ENCODE peak calls at places on chromosome 9, in ten cellular contexts. I is AG09309, B is fibroblast of the aortic adventitia, Q is bronchial epithelial cell, P is upper lobe of right lung, N is hepatocyte, S is dorsolateral prefrontal cortex, L is right lobe of liver, T is colonic mucosa, F is choroid plexus epithelial cell. R is an unnamed sample.

GRCh38 chr9:34037626-34038025 is 11.1 kb downstream of the UBAP2 start:
- DNase-seq in T (no peak), S (no peak), I (no peak), Q (no peak), N (no peak), F (no peak), P (no peak), L (no peak), B (no peak), R (no peak)

GRCh38 chr9:78808087-78808486 is 511.2 kb downstream of the PSAT1 start:
- DNase-seq in I (no peak), B (no peak), Q (no peak), P (no peak), S (no peak), T (no peak), N (no peak), L (no peak), F (no peak), R (no peak)

GRCh38 chr9:101514056-101514455 is 19.6 kb upstream of the RNF20 start:
- DNase-seq in P (no peak), N (no peak), I (no peak), Q (peak; percentile 57), B (peak; percentile 72), L (no peak), T (no peak), S (no peak), F (peak; percentile 73), R (peak; percentile 13)

GRCh38 chr9:37994639-37995347 is 74.2 kb downstream of the SHB start:
- DNase-seq in L (peak; percentile 75), B (no peak), Q (peak; percentile 69), T (peak; percentile 53), I (no peak), P (peak; percentile 91), F (peak; percentile 79), N (peak; percentile 24), S (peak; percentile 97), R (no peak)

GRCh38 chr9:106149956-106150355 is 455.6 kb downstream of the TMEM38B start:
- DNase-seq in B (no peak), F (no peak), S (no peak), N (no peak), T (no peak), L (no peak), I (no peak), Q (no peak), P (no peak), R (no peak)

GRCh38 chr9:3525088-3525835 is 539 bp downstream of the RFX3 start:
- DNase-seq in B (no peak), F (no peak), I (no peak), Q (no peak), T (no peak), S (peak; percentile 61), N (peak; percentile 34), P (peak; percentile 75), L (peak; percentile 43), R (no peak)

GRCh38 chr9:76109953-76110352 is 219.5 kb downstream of the PCSK5 start:
- DNase-seq in L (no peak), F (peak; percentile 23), I (no peak), T (no peak), S (no peak), B (no peak), N (peak; percentile 10), P (no peak), Q (peak; percentile 80), R (no peak)

GRCh38 chr9:122695696-122696095 is 20.8 kb downstream of the OR1L3 start:
- DNase-seq in I (no peak), Q (peak; percentile 39), L (no peak), S (no peak), P (no peak), N (no peak), F (no peak), B (no peak), T (no peak), R (no peak)

GRCh38 chr9:77952641-77953341 is 78.8 kb downstream of the GNAQ start:
- DNase-seq in Q (peak; percentile 89), L (no peak), I (no peak), T (no peak), P (no peak), B (peak; percentile 63), N (no peak), S (no peak), F (peak; percentile 61), R (no peak)

GRCh38 chr9:137459601-137460362 is 648 bp upstream of the NSMF start:
- DNase-seq in F (no peak), Q (no peak), L (peak; percentile 31), P (no peak), T (no peak), I (no peak), N (no peak), B (no peak), S (no peak), R (no peak)

GRCh38 chr9:108580021-108580439 is 275.8 kb downstream of the ACTL7B start:
- DNase-seq in B (peak; percentile 19), N (no peak), P (no peak), Q (peak; percentile 89), L (peak; percentile 34), T (peak; percentile 45), F (no peak), I (peak; percentile 33), S (no peak), R (peak; percentile 48)

GRCh38 chr9:23820731-23821399 is 5.2 kb downstream of the ELAVL2 start:
- DNase-seq in T (peak; percentile 26), S (peak; percentile 46), I (no peak), B (no peak), N (peak; percentile 28), Q (no peak), P (peak; percentile 57), L (no peak), F (no peak), R (no peak)

GRCh38 chr9:37967272-37967581 is 63.3 kb upstream of the SLC25A51 start:
- DNase-seq in B (no peak), L (peak; percentile 0), P (no peak), F (no peak), I (no peak), N (no peak), S (no peak), T (no peak), Q (peak; percentile 93), R (no peak)

GRCh38 chr9:126147186-126147585 is 179.4 kb upstream of the MVB12B start:
- DNase-seq in I (no peak), P (peak; percentile 21), S (no peak), N (no peak), Q (no peak), L (no peak), T (no peak), B (no peak), F (no peak), R (no peak)

GRCh38 chr9:17611921-17612320 is 33.1 kb downstream of the SH3GL2 start:
- DNase-seq in S (no peak), T (no peak), F (no peak), I (no peak), P (no peak), L (no peak), N (no peak), Q (no peak), B (no peak), R (no peak)

GRCh38 chr9:114538241-114538640 is 33.0 kb upstream of the WHRN start:
- DNase-seq in F (peak; percentile 23), P (no peak), I (no peak), Q (peak; percentile 64), L (no peak), N (peak; percentile 64), B (no peak), S (no peak), T (peak; percentile 42), R (no peak)
- TF ChIP-seq CTCF in F (peak; percentile 28), P (no peak), I (no peak), Q (peak; percentile 21), L (no peak), N (peak; percentile 21), B (no peak), S (no peak), T (peak; percentile 24), R (peak; percentile 33)

DNA sequence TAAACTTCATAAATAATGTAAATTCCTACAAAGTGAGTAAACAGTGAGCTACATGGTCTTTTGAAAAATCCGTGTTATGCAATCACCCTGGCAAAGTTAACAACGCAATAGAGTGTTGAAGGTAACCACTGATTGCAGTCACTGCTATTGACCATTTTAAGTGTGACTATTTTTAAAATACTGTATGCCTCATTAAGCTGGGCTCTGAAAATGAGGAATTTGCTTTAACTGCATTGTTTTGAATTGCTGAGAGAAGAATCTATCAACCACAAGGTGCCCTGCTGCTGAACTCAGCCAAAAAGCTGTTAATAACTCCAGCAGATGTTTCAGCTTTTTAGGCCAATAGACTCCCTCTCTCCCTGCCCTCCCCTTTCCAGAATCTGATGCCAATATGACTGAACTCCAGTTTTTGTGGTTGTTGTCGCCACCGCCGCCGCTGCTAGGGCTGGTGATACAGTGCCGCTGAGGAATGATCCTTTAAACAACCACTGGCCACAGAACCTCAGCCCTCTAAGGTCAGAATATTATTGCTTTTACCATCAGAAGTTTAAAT is 35.3 kb upstream of the SMARCA2 start:
- DNase-seq in L (peak; percentile 32), F (peak; percentile 29), P (no peak), Q (peak; percentile 80), B (peak; percentile 51), N (peak; percentile 11), I (peak; percentile 85), T (no peak), S (no peak), R (peak; percentile 76)
- H3K4me3 ChIP-seq in L (peak overlapping the region; percentile 6), F (no peak overlapping the region), P (no peak overlapping the region), Q (no peak overlapping the region), B (no peak overlapping the region), N (no peak overlapping the region), I (no peak overlapping the region), T (no peak overlapping the region), S (no peak overlapping the region), R (no peak overlapping the region)

DNA sequence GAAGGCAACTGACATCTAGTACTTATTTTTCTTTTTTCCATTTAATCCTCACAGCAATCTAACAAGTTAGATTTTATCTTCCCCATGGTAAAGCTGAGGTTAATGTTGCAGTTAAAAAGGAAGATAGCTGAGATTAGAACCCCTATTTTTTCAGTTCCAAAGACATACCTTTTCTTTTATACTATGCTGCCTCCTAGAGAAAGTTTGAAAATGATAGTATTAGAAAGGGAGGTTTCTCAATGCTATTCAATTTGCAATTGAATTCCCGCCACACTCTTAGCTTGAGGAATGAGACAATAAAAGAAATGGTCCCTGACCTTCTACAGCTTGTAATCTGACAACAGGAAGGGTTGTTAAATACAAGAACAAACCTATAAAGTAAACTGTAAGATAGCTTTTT is 195.9 kb upstream of the TRIM32 start:
- DNase-seq in I (no peak), L (no peak), P (no peak), N (no peak), T (no peak), B (peak; percentile 32), Q (no peak), S (no peak), F (peak; percentile 33), R (no peak)
- TF ChIP-seq CTCF in I (no peak), L (no peak), P (no peak), N (peak; percentile 43), T (no peak), B (no peak), Q (no peak), S (no peak), F (peak; percentile 23), R (no peak)

DNA sequence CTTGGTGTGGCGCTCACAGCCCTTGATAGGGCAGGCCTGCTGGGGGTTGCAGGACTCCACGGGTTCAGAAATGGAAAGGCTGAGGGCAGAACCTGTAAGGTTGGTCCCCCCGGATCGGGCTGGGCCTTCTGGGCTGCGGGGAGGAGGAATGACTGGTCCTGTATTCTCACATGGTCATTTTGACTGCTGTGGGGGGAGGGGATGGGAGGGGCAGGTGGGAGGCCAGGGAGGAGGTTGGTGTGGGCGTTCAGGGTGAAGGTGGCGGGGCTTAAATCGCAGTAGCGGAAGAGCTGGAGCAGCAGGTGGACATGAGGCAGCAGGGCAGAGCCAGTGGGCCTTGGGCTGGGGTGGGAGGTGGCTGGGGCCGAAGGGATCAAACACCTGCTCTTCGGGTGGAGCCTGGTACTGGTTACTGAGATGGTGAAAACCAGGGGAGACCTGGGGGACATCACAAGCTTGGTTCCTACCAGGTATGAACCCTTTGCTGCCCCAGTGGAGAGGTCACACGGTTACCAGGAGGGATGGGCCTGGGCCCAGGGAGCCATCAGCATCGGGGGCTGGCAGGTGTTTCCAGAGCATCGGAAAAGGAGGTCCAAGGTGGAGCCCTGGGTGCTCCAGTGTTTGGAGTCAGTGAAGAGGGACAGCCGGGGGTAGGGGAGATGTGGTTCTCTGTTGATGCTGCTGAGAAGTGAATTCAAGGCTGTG is 1.8 kb downstream of the MRPS2 start:
- DNase-seq in F (no peak), B (no peak), N (no peak), P (peak; percentile 59), Q (no peak), S (peak; percentile 33), I (no peak), T (no peak), L (no peak), R (no peak)
- H3K4me3 ChIP-seq in F (no peak overlapping the region), B (peak overlapping the region; percentile 82), N (no peak overlapping the region), P (no peak overlapping the region), Q (no peak overlapping the region), S (peak overlapping the region; percentile 76), I (no peak overlapping the region), T (no peak overlapping the region), L (no peak overlapping the region), R (peak overlapping the region; percentile 86)